ENCODE peak calls at places on chromosomes 1 and 21, in five cellular contexts. I is MM.1S, Y is mammary epithelial cell, M is HCT116, R is fibroblast of lung. G is an unnamed sample.

GRCh38 chr21:26070822-26071425 is 99.6 kb downstream of the APP start:
- DNase-seq in R (peak; percentile 66), M (no peak), Y (no peak), I (no peak), G (no peak)

GRCh38 chr1:20137055-20137454 is 2.1 kb upstream of the PLA2G2F start:
- DNase-seq in R (no peak), M (no peak), I (no peak), Y (peak; percentile 46), G (no peak)

GRCh38 chr1:42221952-42222606 is 57.5 kb upstream of the GUCA2A start:
- DNase-seq in R (peak; percentile 27), Y (peak; percentile 28), M (no peak), I (no peak), G (peak; percentile 50)

GRCh38 chr1:166197141-166197540 is 30.3 kb upstream of the FAM78B start:
- DNase-seq in M (no peak), I (no peak), Y (peak; percentile 18), R (no peak), G (no peak)

GRCh38 chr1:27607239-27607804 is 3.4 kb upstream of the AHDC1 start:
- DNase-seq in Y (no peak), I (no peak), M (no peak), R (no peak), G (no peak)

GRCh38 chr1:228020686-228021525 is 14.1 kb downstream of the WNT3A start:
- DNase-seq in R (no peak), I (no peak), Y (no peak), M (no peak), G (no peak)

GRCh38 chr1:233710507-233710906 is 96.6 kb downstream of the KCNK1 start:
- DNase-seq in Y (no peak), I (no peak), M (no peak), R (no peak), G (no peak)

GRCh38 chr1:27306892-27307850 is 14.8 kb upstream of the TMEM222 start:
- DNase-seq in M (peak; percentile 33), Y (no peak), I (no peak), R (no peak), G (no peak)

GRCh38 chr1:183073320-183073719 is 50.1 kb downstream of the LAMC1 start:
- DNase-seq in R (no peak), M (no peak), I (peak; percentile 25), Y (no peak), G (no peak)

GRCh38 chr1:17958704-17959103 is 148.9 kb upstream of the IGSF21 start:
- DNase-seq in M (no peak), R (no peak), Y (no peak), I (no peak), G (no peak)

GRCh38 chr1:223266632-223267172 is 97.3 kb downstream of the SUSD4 start:
- DNase-seq in R (no peak), I (no peak), M (no peak), Y (no peak), G (no peak)

DNA sequence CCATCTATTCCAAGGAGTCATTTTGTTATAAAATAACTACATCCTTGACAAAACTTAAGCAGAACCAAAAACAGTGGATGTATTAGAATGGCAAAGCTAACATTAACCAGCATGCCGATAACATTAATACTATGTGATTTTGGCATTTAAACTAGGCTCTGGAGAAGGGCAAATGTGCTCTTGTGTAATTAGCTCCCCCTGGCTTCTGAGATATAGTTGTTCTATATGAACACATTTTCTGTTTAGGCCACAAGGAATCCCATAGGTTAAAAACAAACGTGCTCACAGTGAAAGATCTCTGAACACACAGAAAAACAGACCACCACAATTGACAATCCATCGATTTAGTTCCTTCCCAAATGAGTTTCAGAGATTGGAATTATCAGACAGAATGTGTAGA is 57.4 kb upstream of the TARS2 start:
- DNase-seq in I (peak; percentile 43), R (peak; percentile 36), M (no peak), Y (peak; percentile 2), G (no peak)
- TF ChIP-seq CTCF in I (peak; percentile 33), R (peak; percentile 24), M (no peak), Y (peak; percentile 39), G (peak; percentile 6)

DNA sequence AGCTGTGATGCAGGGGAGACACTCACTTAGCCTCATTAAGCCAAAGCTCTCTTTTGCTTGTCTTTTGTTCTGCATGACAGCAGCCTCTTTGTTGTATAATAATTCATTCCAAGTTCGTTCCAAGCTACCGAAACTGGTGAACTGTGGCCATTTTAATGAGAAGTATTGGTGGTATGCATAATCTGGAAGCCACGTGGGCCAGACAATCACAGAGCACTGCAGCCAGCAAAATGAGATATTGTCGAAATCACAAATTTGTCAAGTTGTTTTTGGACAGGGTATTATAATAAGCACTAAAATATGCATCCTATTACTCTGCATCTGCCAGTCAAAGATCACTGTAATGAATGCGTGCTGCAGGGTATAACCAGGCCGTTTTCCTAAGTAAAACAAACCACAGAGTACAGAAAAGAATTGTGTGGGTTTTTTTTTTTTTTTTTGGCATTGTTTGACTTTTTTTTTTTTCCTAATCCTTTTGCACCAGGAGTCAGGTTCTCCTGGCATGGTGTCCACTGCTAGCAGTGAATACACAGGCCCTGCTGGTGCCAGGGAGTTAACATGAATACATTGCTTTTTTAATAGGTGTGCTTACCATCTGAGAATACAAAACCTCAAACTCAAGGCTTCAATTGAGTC is 423.9 kb downstream of the PTBP2 start:
- DNase-seq in M (no peak), R (peak; percentile 73), Y (peak; percentile 65), I (no peak), G (no peak)
- H3K4me2 ChIP-seq in M (no peak overlapping the region), R (no peak overlapping the region), Y (peak overlapping the region; percentile 29), I (no peak overlapping the region), G (no peak overlapping the region)

GRCh38 chr1:180230416-180230790 is 339 bp downstream of the LHX4 start:
- DNase-seq in I (no peak), M (no peak), Y (no peak), R (no peak), G (no peak)
- TF ChIP-seq EZH2 in I (no peak), M (no peak), Y (no peak), R (no peak), G (no peak)

DNA sequence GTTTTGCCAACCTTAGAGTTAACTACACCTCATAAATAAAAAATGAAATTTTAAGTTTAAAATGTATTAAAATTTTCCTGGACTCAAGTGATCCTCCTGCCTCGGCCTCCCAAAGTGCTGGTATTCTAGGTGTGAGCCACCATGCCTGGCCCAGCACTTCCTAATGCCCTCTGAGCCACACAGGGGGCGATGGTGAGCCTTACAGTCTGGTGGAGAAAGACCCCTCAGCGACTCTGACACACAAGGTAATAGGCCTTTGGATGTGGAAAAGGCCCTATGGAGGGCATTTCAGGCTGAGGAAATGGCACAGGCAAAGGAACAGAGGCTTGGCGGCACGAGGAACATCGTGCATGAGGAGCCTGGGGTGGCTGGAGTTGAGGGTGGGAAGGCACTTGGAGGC is 6.7 kb downstream of the CITED4 start:
- DNase-seq in Y (no peak), I (no peak), R (no peak), M (no peak), G (no peak)
- TF ChIP-seq CTCF in Y (peak; percentile 32), I (peak; percentile 20), R (peak; percentile 36), M (peak; percentile 64), G (no peak)

DNA sequence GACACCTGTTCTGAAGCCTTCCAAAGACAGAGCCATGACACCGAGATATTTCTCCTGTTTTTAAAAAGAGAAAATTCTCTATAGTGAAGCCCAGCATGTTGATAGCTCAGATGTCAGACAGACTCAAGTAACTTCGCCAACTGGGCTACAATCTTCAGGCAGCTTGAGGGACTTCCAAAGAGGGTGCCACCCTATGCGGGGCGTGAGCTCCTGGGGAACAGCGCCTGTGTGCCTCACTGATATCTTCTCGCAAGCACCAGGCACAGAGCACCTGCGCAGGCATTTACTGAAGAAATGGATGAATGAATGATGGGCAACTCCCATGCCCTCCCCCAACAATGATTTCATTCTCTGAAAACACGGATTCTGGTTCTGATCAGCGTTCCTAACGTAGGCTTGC is 17.6 kb downstream of the RIPK4 start:
- DNase-seq in R (no peak), M (no peak), I (no peak), Y (no peak), G (no peak)
- H3K4me2 ChIP-seq in R (no peak overlapping the region), M (no peak overlapping the region), I (no peak overlapping the region), Y (no peak overlapping the region), G (no peak overlapping the region)

GRCh38 chr1:110070282-110070967 is at the start of gene ALX3:
- DNase-seq in Y (no peak), M (no peak), R (no peak), I (no peak), G (no peak)
- TF ChIP-seq EZH2 in Y (no peak), M (no peak), R (no peak), I (no peak), G (no peak)

GRCh38 chr1:40056519-40057309 is 16.2 kb downstream of the CAP1 start:
- DNase-seq in M (no peak), Y (no peak), I (no peak), R (no peak), G (no peak)
- TF ChIP-seq CTCF in M (no peak), Y (no peak), I (no peak), R (no peak), G (no peak)

GRCh38 chr1:184393924-184394323 is 7.1 kb downstream of the C1orf21 start:
- DNase-seq in Y (no peak), M (no peak), R (no peak), I (no peak), G (no peak)
- H3K4me2 ChIP-seq in Y (peak overlapping the region; percentile 19), M (no peak overlapping the region), R (peak overlapping the region; percentile 10), I (no peak overlapping the region), G (peak overlapping the region; percentile 46)

GRCh38 chr1:159906960-159907359 is 7.0 kb upstream of the CFAP45 start:
- DNase-seq in R (no peak), M (no peak), I (no peak), Y (no peak), G (no peak)
- TF ChIP-seq EZH2 in R (no peak), M (no peak), I (no peak), Y (no peak), G (no peak)

DNA sequence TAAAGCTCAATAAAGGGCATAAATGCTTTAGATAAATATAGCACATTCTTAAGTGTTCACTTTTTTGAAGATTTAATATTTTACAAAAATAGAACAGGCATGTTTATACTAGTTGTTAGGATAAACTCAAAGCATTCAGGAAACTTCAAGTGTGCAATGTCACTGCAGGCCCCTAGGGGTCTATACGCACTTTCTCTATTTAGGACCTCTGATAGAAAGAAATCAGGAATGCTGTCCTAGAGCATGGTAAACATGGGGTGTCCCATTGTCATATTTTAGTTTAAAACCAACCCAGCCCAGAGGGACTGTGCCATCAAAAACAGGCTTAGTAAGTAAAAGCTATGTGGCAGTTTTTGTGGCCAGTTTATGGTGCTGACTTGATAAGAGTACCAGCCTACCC is 102.2 kb downstream of the BARHL2 start:
- DNase-seq in I (no peak), M (no peak), Y (no peak), R (no peak), G (no peak)
- TF ChIP-seq CTCF in I (peak; percentile 41), M (peak; percentile 60), Y (peak; percentile 34), R (no peak), G (peak; percentile 11)

G was measured in keratinocyte.